ENCODE peak calls at places on chromosomes 7 and 10, in four cellular contexts. N is mesothelial cell of epicardium, Y is iris pigment epithelial cell, D is NCI-H1436. I is an unnamed sample.

GRCh38 chr7:159213253-159213652 is 68.6 kb upstream of the VIPR2 start:
- DNase-seq in N (no peak), Y (no peak), D (no peak), I (no peak)

GRCh38 chr10:113103131-113103830 is 153.2 kb downstream of the TCF7L2 start:
- DNase-seq in D (no peak), N (no peak), Y (peak), I (no peak)

GRCh38 chr10:78337646-78338391 is 304.2 kb downstream of the RPS24 start:
- DNase-seq in Y (no peak), N (no peak), D (no peak), I (no peak)

GRCh38 chr7:25456467-25457171 is 228.3 kb upstream of the NPVF start:
- DNase-seq in N (no peak), D (no peak), Y (no peak), I (no peak)

GRCh38 chr7:51366930-51367613 is 50.5 kb upstream of the COBL start:
- DNase-seq in N (no peak), Y (peak), D (peak), I (peak)

GRCh38 chr10:22252801-22253577 is 35.2 kb upstream of the EBLN1 start:
- DNase-seq in D (no peak), Y (peak), N (no peak), I (peak)

GRCh38 chr10:49593998-49594397 is 16.1 kb upstream of the SLC18A3 start:
- DNase-seq in N (no peak), D (no peak), Y (no peak), I (no peak)

GRCh38 chr10:30028006-30028441 is 31.4 kb downstream of the JCAD start:
- DNase-seq in Y (peak), N (no peak), D (no peak), I (peak)

GRCh38 chr10:132027423-132027983 is 38.2 kb upstream of the JAKMIP3 start:
- DNase-seq in D (no peak), N (no peak), Y (peak), I (no peak)

GRCh38 chr10:129678186-129678585 is 211.1 kb downstream of the MGMT start:
- DNase-seq in Y (no peak), D (no peak), N (no peak), I (no peak)

GRCh38 chr7:44625899-44626511 is 19.6 kb downstream of the OGDH start:
- DNase-seq in N (no peak), D (no peak), Y (no peak), I (no peak)

GRCh38 chr7:259751-260405 is 30.1 kb upstream of the FOXL3 start:
- DNase-seq in D (no peak), Y (no peak), N (peak), I (no peak)

GRCh38 chr7:27160147-27160545 is 3.7 kb upstream of the HOXA7 start:
- DNase-seq in Y (no peak), N (peak), D (no peak), I (no peak)

GRCh38 chr7:102415685-102416225 is 17.6 kb upstream of the ORAI2 start:
- DNase-seq in N (no peak), D (no peak), Y (no peak), I (peak)

GRCh38 chr7:139602143-139602722 is 78.7 kb downstream of the CLEC2L start:
- DNase-seq in N (no peak), D (peak), Y (peak), I (peak)